ENCODE peak calls at places on chromosomes 6 and 20, in six cellular contexts. X, W, O, R, D and P are unnamed samples.

GRCh38 chr20:9930142-9930541 is 91.3 kb upstream of the PAK5 start:
- DNase-seq in X (no peak), O (no peak), W (no peak), R (no peak), D (no peak), P (no peak)

GRCh38 chr6:130697661-130698535 is 129.3 kb upstream of the SMLR1 start:
- DNase-seq in W (peak; percentile 34), R (peak; percentile 67), D (no peak), O (peak; percentile 64), X (peak; percentile 49), P (peak; percentile 48)

GRCh38 chr20:5001174-5002076 is at the start of gene SLC23A2:
- DNase-seq in X (peak; percentile 19), D (peak; percentile 46), R (peak; percentile 91), O (no peak), W (peak; percentile 60), P (peak; percentile 53)

GRCh38 chr20:53895385-53895755 is 175.0 kb downstream of the BCAS1 start:
- DNase-seq in O (no peak), D (no peak), W (no peak), R (no peak), X (no peak), P (no peak)

GRCh38 chr20:5133998-5134397 is 7.2 kb downstream of the CDS2 start:
- DNase-seq in X (no peak), R (no peak), W (no peak), O (no peak), D (no peak), P (no peak)

GRCh38 chr6:88517737-88518136 is 351.6 kb upstream of the CNR1 start:
- DNase-seq in D (no peak), R (no peak), X (no peak), W (no peak), O (no peak), P (no peak)

GRCh38 chr6:21710908-21711627 is 117.5 kb downstream of the SOX4 start:
- DNase-seq in R (no peak), X (no peak), O (no peak), W (no peak), D (no peak), P (no peak)

GRCh38 chr6:26520840-26521484 is 17.2 kb upstream of the HMGN4 start:
- DNase-seq in D (peak; percentile 90), X (peak; percentile 87), R (peak; percentile 96), W (peak; percentile 89), O (peak; percentile 82), P (peak; percentile 86)

GRCh38 chr6:56954389-56955170 is at the start of gene BEND6:
- DNase-seq in R (peak; percentile 92), O (peak; percentile 63), W (peak; percentile 74), X (peak; percentile 86), D (peak; percentile 62), P (peak; percentile 74)

GRCh38 chr6:81086931-81087330 is 665.5 kb downstream of the TENT5A start:
- DNase-seq in O (peak; percentile 17), D (no peak), W (no peak), X (no peak), R (no peak), P (no peak)

GRCh38 chr20:44181611-44182010 is 5.4 kb downstream of the JPH2 start:
- DNase-seq in O (no peak), W (no peak), X (no peak), R (no peak), D (peak; percentile 43), P (no peak)

GRCh38 chr6:12582421-12583110 is 134.0 kb upstream of the PHACTR1 start:
- DNase-seq in D (no peak), X (no peak), O (no peak), R (no peak), W (no peak), P (no peak)

GRCh38 chr6:138727182-138727581 is 46.4 kb upstream of the CCDC28A start:
- DNase-seq in R (no peak), X (no peak), O (no peak), W (no peak), D (no peak), P (no peak)

GRCh38 chr20:20461526-20461925 is 93.6 kb downstream of the INSM1 start:
- DNase-seq in R (no peak), O (no peak), X (no peak), D (no peak), W (no peak), P (no peak)

GRCh38 chr6:14542670-14543366 is 425.2 kb downstream of the CD83 start:
- DNase-seq in O (peak; percentile 68), D (no peak), W (no peak), R (no peak), X (peak; percentile 27), P (no peak)

GRCh38 chr6:123447315-123447937 is 189.3 kb downstream of the TRDN start:
- DNase-seq in R (no peak), X (no peak), O (no peak), W (no peak), D (no peak), P (no peak)

GRCh38 chr6:159815410-159815809 is 15.3 kb downstream of the PNLDC1 start:
- DNase-seq in R (no peak), D (no peak), O (no peak), X (no peak), W (no peak), P (no peak)

GRCh38 chr6:125511809-125512341 is 210.1 kb upstream of the HDDC2 start:
- DNase-seq in O (peak; percentile 16), R (no peak), D (no peak), W (no peak), X (peak; percentile 38), P (no peak)

GRCh38 chr6:128276311-128276710 is 244.1 kb downstream of the PTPRK start:
- DNase-seq in O (no peak), R (no peak), W (no peak), D (no peak), X (peak; percentile 65), P (no peak)

GRCh38 chr20:52033313-52033712 is 158.3 kb downstream of the ZFP64 start:
- DNase-seq in O (no peak), X (no peak), D (no peak), R (no peak), W (no peak), P (no peak)